ENCODE peak calls at places on chromosomes 11 and 22, in ten cellular contexts. One of them, this sample, is unnamed.

GRCh38 chr11:83571301-83571700 is 285.1 kb upstream of the CCDC90B start:
- DNase-seq in left ventricle myocardium inferior: no peak
- DNase-seq in heart right ventricle: no peak
- DNase-seq in spleen: no peak
- DNase-seq in HCT116: no peak
- DNase-seq in transverse colon: no peak
- DNase-seq in A673: peak; percentile 70
- DNase-seq in gastrocnemius medialis: no peak
- DNase-seq in uterus: no peak
- DNase-seq in endodermal cell: no peak
- DNase-seq in this sample: peak; percentile 4

GRCh38 chr11:33829430-33830141 is 55.3 kb upstream of the FBXO3 start:
- DNase-seq in left ventricle myocardium inferior: peak; percentile 38
- DNase-seq in heart right ventricle: peak; percentile 24
- DNase-seq in spleen: no peak
- DNase-seq in HCT116: peak; percentile 40
- DNase-seq in transverse colon: peak; percentile 55
- DNase-seq in A673: peak; percentile 96
- DNase-seq in gastrocnemius medialis: no peak
- DNase-seq in uterus: peak; percentile 54
- DNase-seq in endodermal cell: peak; percentile 90
- DNase-seq in this sample: peak; percentile 87

GRCh38 chr11:115895594-115895993 is 391.4 kb upstream of the CADM1 start:
- DNase-seq in left ventricle myocardium inferior: no peak
- DNase-seq in heart right ventricle: no peak
- DNase-seq in spleen: no peak
- DNase-seq in HCT116: no peak
- DNase-seq in transverse colon: no peak
- DNase-seq in A673: no peak
- DNase-seq in gastrocnemius medialis: no peak
- DNase-seq in uterus: no peak
- DNase-seq in endodermal cell: no peak
- DNase-seq in this sample: no peak

GRCh38 chr22:42905217-42905616 is 48.1 kb upstream of the ARFGAP3 start:
- DNase-seq in left ventricle myocardium inferior: peak; percentile 67
- DNase-seq in heart right ventricle: peak; percentile 56
- DNase-seq in spleen: no peak
- DNase-seq in HCT116: no peak
- DNase-seq in transverse colon: no peak
- DNase-seq in A673: no peak
- DNase-seq in gastrocnemius medialis: no peak
- DNase-seq in uterus: peak; percentile 24
- DNase-seq in endodermal cell: no peak
- DNase-seq in this sample: no peak

GRCh38 chr22:24555160-24555495 is 190 bp upstream of the GUCD1 start:
- DNase-seq in left ventricle myocardium inferior: peak; percentile 100
- DNase-seq in heart right ventricle: peak; percentile 100
- DNase-seq in spleen: peak; percentile 100
- DNase-seq in HCT116: peak; percentile 97
- DNase-seq in transverse colon: peak; percentile 100
- DNase-seq in A673: peak; percentile 99
- DNase-seq in gastrocnemius medialis: peak; percentile 100
- DNase-seq in uterus: peak; percentile 100
- DNase-seq in endodermal cell: peak; percentile 100
- DNase-seq in this sample: peak; percentile 100

GRCh38 chr22:39341179-39341578 is 8.6 kb upstream of the SYNGR1 start:
- DNase-seq in left ventricle myocardium inferior: no peak
- DNase-seq in heart right ventricle: no peak
- DNase-seq in spleen: no peak
- DNase-seq in HCT116: no peak
- DNase-seq in transverse colon: no peak
- DNase-seq in A673: no peak
- DNase-seq in gastrocnemius medialis: no peak
- DNase-seq in uterus: no peak
- DNase-seq in endodermal cell: no peak
- DNase-seq in this sample: no peak

GRCh38 chr22:35642305-35642741 is 5.9 kb upstream of the APOL6 start:
- DNase-seq in left ventricle myocardium inferior: no peak
- DNase-seq in heart right ventricle: no peak
- DNase-seq in spleen: peak; percentile 47
- DNase-seq in HCT116: no peak
- DNase-seq in transverse colon: peak; percentile 43
- DNase-seq in A673: no peak
- DNase-seq in gastrocnemius medialis: no peak
- DNase-seq in uterus: no peak
- DNase-seq in endodermal cell: no peak
- DNase-seq in this sample: peak; percentile 47

GRCh38 chr11:6655020-6655789 is 404 bp downstream of the DCHS1 start:
- DNase-seq in left ventricle myocardium inferior: no peak
- DNase-seq in heart right ventricle: peak; percentile 45
- DNase-seq in spleen: peak; percentile 81
- DNase-seq in HCT116: no peak
- DNase-seq in transverse colon: no peak
- DNase-seq in A673: peak; percentile 8
- DNase-seq in gastrocnemius medialis: no peak
- DNase-seq in uterus: peak; percentile 54
- DNase-seq in endodermal cell: peak; percentile 64
- DNase-seq in this sample: peak; percentile 64

GRCh38 chr11:121456816-121457431 is 4.2 kb upstream of the SORL1-AS1 start:
- DNase-seq in left ventricle myocardium inferior: no peak
- DNase-seq in heart right ventricle: no peak
- DNase-seq in spleen: no peak
- DNase-seq in HCT116: no peak
- DNase-seq in transverse colon: no peak
- DNase-seq in A673: no peak
- DNase-seq in gastrocnemius medialis: no peak
- DNase-seq in uterus: no peak
- DNase-seq in endodermal cell: no peak
- DNase-seq in this sample: no peak

GRCh38 chr11:121458551-121458950 is 5.8 kb upstream of the SORL1-AS1 start:
- DNase-seq in left ventricle myocardium inferior: no peak
- DNase-seq in heart right ventricle: no peak
- DNase-seq in spleen: no peak
- DNase-seq in HCT116: no peak
- DNase-seq in transverse colon: no peak
- DNase-seq in A673: no peak
- DNase-seq in gastrocnemius medialis: no peak
- DNase-seq in uterus: no peak
- DNase-seq in endodermal cell: no peak
- DNase-seq in this sample: no peak

GRCh38 chr11:121460941-121461514 is 8.3 kb upstream of the SORL1-AS1 start:
- DNase-seq in left ventricle myocardium inferior: no peak
- DNase-seq in heart right ventricle: no peak
- DNase-seq in spleen: no peak
- DNase-seq in HCT116: no peak
- DNase-seq in transverse colon: no peak
- DNase-seq in A673: no peak
- DNase-seq in gastrocnemius medialis: no peak
- DNase-seq in uterus: no peak
- DNase-seq in endodermal cell: no peak
- DNase-seq in this sample: no peak

GRCh38 chr11:121461843-121462242 is 9.1 kb upstream of the SORL1-AS1 start:
- DNase-seq in left ventricle myocardium inferior: no peak
- DNase-seq in heart right ventricle: no peak
- DNase-seq in spleen: no peak
- DNase-seq in HCT116: no peak
- DNase-seq in transverse colon: no peak
- DNase-seq in A673: no peak
- DNase-seq in gastrocnemius medialis: no peak
- DNase-seq in uterus: no peak
- DNase-seq in endodermal cell: no peak
- DNase-seq in this sample: no peak

DNA sequence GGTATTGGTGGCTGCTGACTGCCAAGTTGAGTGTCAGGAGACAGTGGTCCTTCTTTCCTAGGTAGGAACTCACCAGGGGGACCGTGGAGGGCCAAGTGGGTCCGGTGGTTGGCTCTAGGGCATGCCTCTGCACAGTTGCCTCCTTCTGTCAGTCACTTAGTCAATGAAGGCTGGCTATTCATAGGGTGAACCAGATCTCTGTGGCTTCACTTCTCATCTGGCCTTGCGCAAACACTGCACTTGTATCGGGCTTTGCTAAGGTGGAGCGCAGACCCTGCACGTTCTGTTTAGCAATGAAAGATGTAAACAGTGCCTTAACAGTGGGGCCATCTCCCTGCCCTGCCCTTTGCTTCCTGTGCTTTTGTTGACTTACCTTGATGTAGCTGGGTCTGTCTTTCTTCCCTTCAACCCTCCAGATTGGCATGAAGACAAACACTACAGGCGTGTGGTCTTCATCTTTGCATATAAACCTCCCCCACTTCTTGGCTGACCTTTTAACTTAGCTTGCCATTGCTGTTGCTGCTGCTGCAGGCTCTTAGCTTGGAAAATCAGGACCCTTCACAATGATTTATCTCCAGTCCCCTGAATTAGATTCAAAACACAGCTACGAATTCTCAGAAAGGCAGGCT is 6.8 kb upstream of the SORL1-AS1 start:
- DNase-seq in left ventricle myocardium inferior: no peak
- DNase-seq in heart right ventricle: no peak
- DNase-seq in spleen: no peak
- DNase-seq in HCT116: no peak
- DNase-seq in transverse colon: no peak
- DNase-seq in A673: no peak
- DNase-seq in gastrocnemius medialis: no peak
- DNase-seq in uterus: no peak
- DNase-seq in endodermal cell: no peak
- DNase-seq in this sample: no peak
- H3K4me3 ChIP-seq in left ventricle myocardium inferior: no peak overlapping the region
- H3K4me3 ChIP-seq in heart right ventricle: no peak overlapping the region
- H3K4me3 ChIP-seq in spleen: no peak overlapping the region
- H3K4me3 ChIP-seq in HCT116: no peak overlapping the region
- H3K4me3 ChIP-seq in transverse colon: no peak overlapping the region
- H3K4me3 ChIP-seq in A673: no peak overlapping the region
- H3K4me3 ChIP-seq in gastrocnemius medialis: no peak overlapping the region
- H3K4me3 ChIP-seq in uterus: no peak overlapping the region
- H3K4me3 ChIP-seq in endodermal cell: no peak overlapping the region
- H3K4me3 ChIP-seq in this sample: no peak overlapping the region

GRCh38 chr11:119874660-119875238 is 145.7 kb upstream of the NECTIN1 start:
- DNase-seq in left ventricle myocardium inferior: no peak
- DNase-seq in heart right ventricle: no peak
- DNase-seq in spleen: peak; percentile 17
- DNase-seq in HCT116: no peak
- DNase-seq in transverse colon: no peak
- DNase-seq in A673: no peak
- DNase-seq in gastrocnemius medialis: no peak
- DNase-seq in uterus: no peak
- DNase-seq in endodermal cell: peak; percentile 66
- DNase-seq in this sample: no peak

GRCh38 chr11:119875841-119876600 is 147.0 kb upstream of the NECTIN1 start:
- DNase-seq in left ventricle myocardium inferior: no peak
- DNase-seq in heart right ventricle: no peak
- DNase-seq in spleen: peak; percentile 51
- DNase-seq in HCT116: no peak
- DNase-seq in transverse colon: no peak
- DNase-seq in A673: no peak
- DNase-seq in gastrocnemius medialis: no peak
- DNase-seq in uterus: no peak
- DNase-seq in endodermal cell: no peak
- DNase-seq in this sample: no peak

GRCh38 chr11:119876841-119877240 is 147.8 kb upstream of the NECTIN1 start:
- DNase-seq in left ventricle myocardium inferior: no peak
- DNase-seq in heart right ventricle: no peak
- DNase-seq in spleen: peak; percentile 62
- DNase-seq in HCT116: no peak
- DNase-seq in transverse colon: no peak
- DNase-seq in A673: no peak
- DNase-seq in gastrocnemius medialis: no peak
- DNase-seq in uterus: no peak
- DNase-seq in endodermal cell: no peak
- DNase-seq in this sample: no peak

GRCh38 chr11:119872911-119873310 is 143.9 kb upstream of the NECTIN1 start:
- DNase-seq in left ventricle myocardium inferior: no peak
- DNase-seq in heart right ventricle: no peak
- DNase-seq in spleen: peak; percentile 1
- DNase-seq in HCT116: no peak
- DNase-seq in transverse colon: no peak
- DNase-seq in A673: no peak
- DNase-seq in gastrocnemius medialis: no peak
- DNase-seq in uterus: no peak
- DNase-seq in endodermal cell: no peak
- DNase-seq in this sample: no peak

GRCh38 chr11:119873761-119874421 is 144.9 kb upstream of the NECTIN1 start:
- DNase-seq in left ventricle myocardium inferior: no peak
- DNase-seq in heart right ventricle: no peak
- DNase-seq in spleen: peak; percentile 61
- DNase-seq in HCT116: no peak
- DNase-seq in transverse colon: no peak
- DNase-seq in A673: no peak
- DNase-seq in gastrocnemius medialis: no peak
- DNase-seq in uterus: no peak
- DNase-seq in endodermal cell: no peak
- DNase-seq in this sample: no peak
- H3K27me3 ChIP-seq in left ventricle myocardium inferior: peaks cover 60% of the 10 kb centered on the region
- H3K27me3 ChIP-seq in heart right ventricle: peaks cover 24% of the 10 kb centered on the region
- H3K27me3 ChIP-seq in spleen: no peaks in the 10 kb centered on the region
- H3K27me3 ChIP-seq in HCT116: peaks cover 46% of the 10 kb centered on the region
- H3K27me3 ChIP-seq in transverse colon: peaks cover 3% of the 10 kb centered on the region
- H3K27me3 ChIP-seq in A673: peaks cover 58% of the 10 kb centered on the region
- H3K27me3 ChIP-seq in gastrocnemius medialis: no peaks in the 10 kb centered on the region
- H3K27me3 ChIP-seq in uterus: no peaks in the 10 kb centered on the region
- H3K27me3 ChIP-seq in endodermal cell: peaks cover 10% of the 10 kb centered on the region
- H3K27me3 ChIP-seq in this sample: peaks cover 76% of the 10 kb centered on the region

DNA sequence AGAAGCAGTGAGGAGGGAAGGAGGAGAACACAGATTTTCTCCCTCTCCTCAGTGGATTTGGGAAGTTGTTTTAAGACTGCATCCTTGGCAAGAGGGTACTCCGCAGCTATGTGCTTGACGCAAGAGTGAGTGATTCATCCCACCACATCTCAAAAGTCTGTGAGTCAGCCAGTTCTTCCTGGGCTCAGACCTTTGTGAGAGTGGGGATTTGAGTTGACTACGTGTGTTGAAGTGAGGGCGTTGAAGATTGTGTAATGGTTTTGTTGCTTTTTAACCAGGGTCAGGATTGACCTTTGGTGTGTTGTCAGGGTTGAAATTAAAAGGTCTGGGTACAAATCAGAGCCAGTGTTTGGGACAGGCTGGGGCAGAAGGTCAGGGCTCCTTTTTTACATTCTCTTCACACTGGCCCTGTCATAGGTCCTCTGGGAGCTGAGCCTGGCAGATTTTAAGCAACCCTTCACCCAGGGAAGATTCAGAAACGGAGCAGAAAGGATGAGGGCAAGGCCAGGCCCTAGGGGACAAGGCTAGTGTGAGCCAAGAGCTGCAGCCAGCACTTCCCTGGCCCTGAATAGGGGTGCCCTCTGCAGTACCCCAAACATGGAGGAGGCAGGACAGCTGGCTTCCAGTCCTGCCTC is 4.2 kb upstream of the C11orf86 start:
- DNase-seq in left ventricle myocardium inferior: no peak
- DNase-seq in heart right ventricle: no peak
- DNase-seq in spleen: no peak
- DNase-seq in HCT116: peak; percentile 89
- DNase-seq in transverse colon: peak; percentile 29
- DNase-seq in A673: peak; percentile 76
- DNase-seq in gastrocnemius medialis: no peak
- DNase-seq in uterus: peak; percentile 65
- DNase-seq in endodermal cell: no peak
- DNase-seq in this sample: peak; percentile 98
- H3K4me3 ChIP-seq in left ventricle myocardium inferior: no peak overlapping the region
- H3K4me3 ChIP-seq in heart right ventricle: no peak overlapping the region
- H3K4me3 ChIP-seq in spleen: no peak overlapping the region
- H3K4me3 ChIP-seq in HCT116: peak overlapping the region; percentile 5
- H3K4me3 ChIP-seq in transverse colon: no peak overlapping the region
- H3K4me3 ChIP-seq in A673: no peak overlapping the region
- H3K4me3 ChIP-seq in gastrocnemius medialis: no peak overlapping the region
- H3K4me3 ChIP-seq in uterus: no peak overlapping the region
- H3K4me3 ChIP-seq in endodermal cell: no peak overlapping the region
- H3K4me3 ChIP-seq in this sample: peak overlapping the region; percentile 58

GRCh38 chr11:122097419-122098001 is 18.5 kb downstream of the BLID start:
- DNase-seq in left ventricle myocardium inferior: no peak
- DNase-seq in heart right ventricle: no peak
- DNase-seq in spleen: no peak
- DNase-seq in HCT116: no peak
- DNase-seq in transverse colon: no peak
- DNase-seq in A673: peak; percentile 81
- DNase-seq in gastrocnemius medialis: no peak
- DNase-seq in uterus: no peak
- DNase-seq in endodermal cell: no peak
- DNase-seq in this sample: peak; percentile 72
- H3K27me3 ChIP-seq in left ventricle myocardium inferior: peaks cover 43% of the 10 kb centered on the region
- H3K27me3 ChIP-seq in heart right ventricle: peaks cover 25% of the 10 kb centered on the region
- H3K27me3 ChIP-seq in spleen: no peaks in the 10 kb centered on the region
- H3K27me3 ChIP-seq in HCT116: no peaks in the 10 kb centered on the region
- H3K27me3 ChIP-seq in transverse colon: peaks cover 42% of the 10 kb centered on the region
- H3K27me3 ChIP-seq in A673: no peaks in the 10 kb centered on the region
- H3K27me3 ChIP-seq in gastrocnemius medialis: no peaks in the 10 kb centered on the region
- H3K27me3 ChIP-seq in uterus: no peaks in the 10 kb centered on the region
- H3K27me3 ChIP-seq in endodermal cell: peaks cover 47% of the 10 kb centered on the region
- H3K27me3 ChIP-seq in this sample: no peaks in the 10 kb centered on the region